ENCODE peak calls at places on chromosomes 2 and 18, in four cellular contexts. One of them, this sample, is unnamed. For H3K4me1, the result is how much of the 10 kb centered on the place peaks cover.

GRCh38 chr2:100784681-100785080 is 35.3 kb upstream of the NPAS2 start:
- DNase-seq in aorta: no peak
- DNase-seq in neural progenitor cell: no peak
- DNase-seq in ascending aorta: no peak
- DNase-seq in this sample: no peak

GRCh38 chr18:77000527-77000926 is 132.1 kb downstream of the MBP start:
- DNase-seq in aorta: peak
- DNase-seq in ascending aorta: no peak
- DNase-seq in neural progenitor cell: peak
- DNase-seq in this sample: no peak

GRCh38 chr2:33670392-33670937 is 71.4 kb upstream of the FAM98A start:
- DNase-seq in neural progenitor cell: peak
- DNase-seq in aorta: no peak
- DNase-seq in ascending aorta: no peak
- DNase-seq in this sample: no peak

GRCh38 chr2:141554810-141555209 is 576.0 kb downstream of the LRP1B start:
- DNase-seq in neural progenitor cell: peak
- DNase-seq in ascending aorta: no peak
- DNase-seq in aorta: no peak
- DNase-seq in this sample: no peak

GRCh38 chr2:102451968-102452367 is 21.1 kb upstream of the SLC9A4 start:
- DNase-seq in aorta: no peak
- DNase-seq in neural progenitor cell: peak
- DNase-seq in ascending aorta: no peak
- DNase-seq in this sample: no peak

GRCh38 chr2:236080412-236080811 is 87.8 kb downstream of the GBX2 start:
- DNase-seq in ascending aorta: no peak
- DNase-seq in neural progenitor cell: no peak
- DNase-seq in aorta: no peak
- DNase-seq in this sample: no peak

GRCh38 chr2:15565392-15565791 is 4.3 kb upstream of the NBAS start:
- DNase-seq in ascending aorta: no peak
- DNase-seq in neural progenitor cell: no peak
- DNase-seq in aorta: no peak
- DNase-seq in this sample: no peak

GRCh38 chr2:128424806-128425205 is 106.1 kb upstream of the HS6ST1 start:
- DNase-seq in aorta: no peak
- DNase-seq in ascending aorta: no peak
- DNase-seq in neural progenitor cell: peak
- DNase-seq in this sample: no peak

GRCh38 chr2:105373344-105373781 is 25.5 kb downstream of the FHL2 start:
- DNase-seq in neural progenitor cell: no peak
- DNase-seq in ascending aorta: no peak
- DNase-seq in aorta: peak
- DNase-seq in this sample: no peak

GRCh38 chr18:38243291-38243690 is 677.7 kb upstream of the CELF4 start:
- DNase-seq in aorta: no peak
- DNase-seq in neural progenitor cell: no peak
- DNase-seq in ascending aorta: no peak
- DNase-seq in this sample: no peak

GRCh38 chr2:97935719-97936161 is 60.0 kb downstream of the TMEM131 start:
- DNase-seq in ascending aorta: no peak
- DNase-seq in neural progenitor cell: peak
- DNase-seq in aorta: no peak
- DNase-seq in this sample: no peak

GRCh38 chr2:44948565-44949328 is 7.2 kb downstream of the SIX3 start:
- DNase-seq in ascending aorta: no peak
- DNase-seq in aorta: peak
- DNase-seq in neural progenitor cell: no peak
- DNase-seq in this sample: no peak

GRCh38 chr18:50266248-50266704 is at the start of gene CFAP53:
- DNase-seq in neural progenitor cell: peak
- DNase-seq in ascending aorta: peak
- DNase-seq in aorta: peak
- DNase-seq in this sample: peak

GRCh38 chr2:218168635-218169462 is 2.1 kb upstream of the CXCR1 start:
- DNase-seq in aorta: no peak
- DNase-seq in ascending aorta: no peak
- DNase-seq in neural progenitor cell: peak
- DNase-seq in this sample: no peak

GRCh38 chr18:57915241-57915640 is 112.1 kb upstream of the ATP8B1 start:
- DNase-seq in neural progenitor cell: no peak
- DNase-seq in ascending aorta: no peak
- DNase-seq in aorta: no peak
- DNase-seq in this sample: no peak

GRCh38 chr2:149329068-149329467 is 1.3 kb upstream of the LYPD6 start:
- DNase-seq in neural progenitor cell: no peak
- DNase-seq in ascending aorta: no peak
- DNase-seq in aorta: no peak
- DNase-seq in this sample: no peak

GRCh38 chr18:79853993-79854364 is 56.2 kb downstream of the KCNG2 start:
- DNase-seq in neural progenitor cell: no peak
- DNase-seq in ascending aorta: no peak
- DNase-seq in aorta: no peak
- DNase-seq in this sample: no peak

GRCh38 chr2:207815254-207815653 is 45.5 kb upstream of the FZD5 start:
- DNase-seq in neural progenitor cell: no peak
- DNase-seq in ascending aorta: no peak
- DNase-seq in aorta: no peak
- DNase-seq in this sample: no peak

GRCh38 chr2:40208478-40208877 is 243.4 kb downstream of the SLC8A1 start:
- DNase-seq in ascending aorta: no peak
- DNase-seq in aorta: no peak
- DNase-seq in neural progenitor cell: no peak
- DNase-seq in this sample: no peak

GRCh38 chr18:45621068-45621511 is 5.8 kb downstream of the SLC14A2 start:
- DNase-seq in ascending aorta: no peak
- DNase-seq in neural progenitor cell: peak
- DNase-seq in aorta: no peak
- DNase-seq in this sample: no peak

GRCh38 chr18:33937270-33937816 is 287.4 kb downstream of the NOL4 start:
- DNase-seq in neural progenitor cell: no peak
- DNase-seq in aorta: no peak
- DNase-seq in ascending aorta: no peak
- DNase-seq in this sample: no peak

GRCh38 chr2:127637725-127638252 is 8.2 kb upstream of the GPR17 start:
- DNase-seq in neural progenitor cell: peak
- DNase-seq in aorta: no peak
- DNase-seq in ascending aorta: no peak
- DNase-seq in this sample: no peak

GRCh38 chr2:118056165-118056534 is 32.1 kb upstream of the INSIG2 start:
- DNase-seq in ascending aorta: no peak
- DNase-seq in aorta: peak
- DNase-seq in neural progenitor cell: no peak
- DNase-seq in this sample: peak

GRCh38 chr2:6866239-6866745 is 585 bp upstream of the CMPK2 start:
- DNase-seq in ascending aorta: no peak
- DNase-seq in neural progenitor cell: peak
- DNase-seq in aorta: no peak
- DNase-seq in this sample: no peak

GRCh38 chr2:99545066-99545465 is 55.2 kb upstream of the REV1 start:
- DNase-seq in neural progenitor cell: no peak
- DNase-seq in ascending aorta: no peak
- DNase-seq in aorta: no peak
- DNase-seq in this sample: no peak

GRCh38 chr18:69996951-69997798 is 49.5 kb upstream of the CD226 start:
- DNase-seq in aorta: no peak
- DNase-seq in neural progenitor cell: no peak
- DNase-seq in ascending aorta: no peak
- DNase-seq in this sample: no peak

GRCh38 chr2:159640176-159640575 is 23.8 kb upstream of the BAZ2B start:
- DNase-seq in neural progenitor cell: no peak
- DNase-seq in aorta: no peak
- DNase-seq in ascending aorta: no peak
- DNase-seq in this sample: no peak

GRCh38 chr2:133586978-133587377 is 18.7 kb upstream of the NCKAP5 start:
- DNase-seq in aorta: no peak
- DNase-seq in neural progenitor cell: no peak
- DNase-seq in ascending aorta: no peak
- DNase-seq in this sample: no peak

GRCh38 chr2:20526146-20526545 is 79.3 kb downstream of the RHOB start:
- DNase-seq in neural progenitor cell: no peak
- DNase-seq in aorta: no peak
- DNase-seq in ascending aorta: no peak
- DNase-seq in this sample: no peak

GRCh38 chr2:20523798-20524197 is 76.9 kb downstream of the RHOB start:
- DNase-seq in neural progenitor cell: no peak
- DNase-seq in ascending aorta: no peak
- DNase-seq in aorta: no peak
- DNase-seq in this sample: no peak

GRCh38 chr2:20526666-20527065 is 79.8 kb downstream of the RHOB start:
- DNase-seq in ascending aorta: no peak
- DNase-seq in aorta: no peak
- DNase-seq in neural progenitor cell: no peak
- DNase-seq in this sample: no peak

GRCh38 chr2:20524412-20525040 is 77.7 kb downstream of the RHOB start:
- DNase-seq in aorta: no peak
- DNase-seq in ascending aorta: no peak
- DNase-seq in neural progenitor cell: peak
- DNase-seq in this sample: no peak

DNA sequence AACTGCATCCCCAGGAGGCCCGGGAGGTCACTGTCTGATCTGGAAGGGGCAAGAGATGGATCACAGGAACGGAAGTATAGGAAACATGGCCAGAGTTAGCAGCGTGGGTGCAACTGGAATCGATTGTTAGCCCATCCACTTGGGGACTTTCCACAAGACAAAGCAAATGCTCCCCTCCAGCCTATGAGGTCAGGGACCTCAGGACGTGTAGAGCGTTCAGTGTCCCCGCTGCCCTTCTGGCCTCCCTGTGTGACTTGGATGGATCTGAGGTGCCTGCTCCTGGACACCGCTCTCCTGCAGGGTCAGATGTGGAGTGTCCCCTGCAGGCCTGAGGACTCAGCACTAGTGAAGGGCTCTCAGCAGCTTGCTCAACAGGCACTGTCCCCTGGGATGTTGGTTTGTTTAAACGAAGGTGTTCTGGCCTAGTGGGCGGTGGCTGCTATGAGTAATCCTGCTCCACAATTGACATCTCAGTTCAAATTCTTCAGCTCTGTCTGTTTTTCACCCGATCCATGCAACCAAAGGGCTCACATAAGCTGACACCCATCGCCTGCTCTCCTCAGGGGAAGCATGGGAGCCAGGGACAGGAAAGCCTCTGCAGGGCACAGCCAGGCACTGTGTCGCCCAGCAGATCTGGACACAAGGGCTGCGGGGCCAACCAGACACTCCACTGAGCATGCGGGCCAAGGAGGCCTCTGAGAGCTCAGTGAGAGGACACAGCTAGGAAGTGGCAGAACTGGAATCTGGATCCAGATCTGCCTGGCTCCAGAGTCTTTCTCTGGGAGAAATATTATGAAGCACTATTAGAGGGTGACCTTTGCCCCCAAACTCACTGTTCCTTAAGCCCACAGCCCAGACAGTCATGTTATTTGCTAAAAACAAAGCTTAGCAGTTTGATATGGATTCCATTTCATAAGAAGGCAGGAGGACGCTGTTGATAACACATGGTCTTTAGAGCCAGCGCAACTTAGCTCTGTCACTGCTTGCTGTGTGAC is 78.5 kb downstream of the RHOB start:
- DNase-seq in aorta: no peak
- DNase-seq in neural progenitor cell: no peak
- DNase-seq in ascending aorta: no peak
- DNase-seq in this sample: no peak
- H3K27ac ChIP-seq in aorta: no peak
- H3K27ac ChIP-seq in neural progenitor cell: no peak
- H3K27ac ChIP-seq in ascending aorta: peak
- H3K27ac ChIP-seq in this sample: peak

DNA sequence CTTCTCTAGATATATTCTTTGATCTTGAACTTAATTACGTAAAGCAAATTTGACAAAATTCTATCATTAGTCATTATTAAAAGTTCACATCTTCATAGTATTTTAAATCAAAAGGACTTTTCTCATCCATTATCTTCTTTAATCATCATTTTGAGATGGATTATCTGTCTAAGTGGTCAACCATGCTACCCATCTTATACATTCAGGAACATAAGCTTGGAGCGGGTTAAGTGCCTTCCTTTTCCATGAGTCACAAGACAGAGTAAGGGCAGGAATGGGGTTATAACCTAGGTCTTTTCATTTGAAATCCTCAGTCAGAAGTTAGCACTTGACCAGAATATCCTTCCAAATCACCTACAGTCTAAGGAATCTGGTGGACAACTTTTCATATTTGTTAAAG is 297.1 kb downstream of the TCF4 start:
- DNase-seq in neural progenitor cell: no peak
- DNase-seq in ascending aorta: no peak
- DNase-seq in aorta: no peak
- DNase-seq in this sample: no peak
- H3K4me1 ChIP-seq in neural progenitor cell: under half
- H3K4me1 ChIP-seq in ascending aorta: under half
- H3K4me1 ChIP-seq in aorta: under half
- H3K4me1 ChIP-seq in this sample: under half

GRCh38 chr2:152822669-152823068 is 104.2 kb downstream of the ARL6IP6 start:
- DNase-seq in neural progenitor cell: no peak
- DNase-seq in aorta: no peak
- DNase-seq in ascending aorta: no peak
- DNase-seq in this sample: no peak
- H3K27ac ChIP-seq in neural progenitor cell: no peak
- H3K27ac ChIP-seq in aorta: no peak
- H3K27ac ChIP-seq in ascending aorta: no peak
- H3K27ac ChIP-seq in this sample: no peak

DNA sequence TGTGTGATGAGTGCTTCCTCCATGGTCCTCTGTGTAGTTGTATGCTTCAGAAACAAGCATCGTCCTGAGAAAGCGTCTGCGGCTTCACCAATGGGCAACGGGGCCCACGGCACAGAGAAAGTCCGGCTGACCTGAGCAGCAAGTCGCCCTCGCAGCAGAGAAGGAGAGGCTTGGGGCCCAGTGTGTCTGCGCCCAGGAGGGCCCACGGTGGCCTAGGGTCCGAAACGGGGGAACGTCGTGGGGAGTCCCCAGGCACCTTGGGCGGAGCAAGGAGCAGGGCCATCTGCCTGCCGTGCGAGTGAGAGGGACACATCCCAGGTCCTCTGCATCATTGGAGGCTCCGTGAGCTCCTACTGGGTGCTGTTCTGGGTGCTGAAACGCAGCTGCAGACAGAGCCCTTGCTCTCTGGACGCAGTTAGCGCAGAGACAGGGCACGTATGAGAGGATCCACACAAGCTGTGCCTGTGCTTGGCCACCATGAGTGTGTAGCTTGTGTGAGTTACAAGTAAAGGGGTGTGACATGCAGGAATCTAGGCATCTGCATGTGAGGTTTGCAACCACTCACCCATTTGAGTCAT is 10.6 kb downstream of the GPC1 start:
- DNase-seq in ascending aorta: no peak
- DNase-seq in aorta: no peak
- DNase-seq in neural progenitor cell: no peak
- DNase-seq in this sample: no peak
- H3K4me1 ChIP-seq in ascending aorta: under half
- H3K4me1 ChIP-seq in aorta: under half
- H3K4me1 ChIP-seq in neural progenitor cell: under half
- H3K4me1 ChIP-seq in this sample: under half